ENCODE peak calls at places on chromosomes 16 and 17, in eight cellular contexts. U is NCI-H345; H is A172; O is activated CD4-positive, alpha-beta T cell treated with anti-CD3 and anti-CD28 coated beads for 24 hours; A is GM12891; V is activated CD8-positive, alpha-beta memory T cell treated with anti-CD3 and anti-CD28 coated beads for 4 hours; W is NCI-H748 treated with DMSO at 0.1 percent for 48 hours; I is Ammon's horn. C is an unnamed sample.

GRCh38 chr16:85678821-85679220 is 9.9 kb downstream of the GINS2 start:
- DNase-seq in W (no peak), I (no peak), H (no peak), U (no peak), V (no peak), A (no peak), O (no peak), C (no peak)

GRCh38 chr17:78707016-78707415 is 75.1 kb downstream of the CYTH1 start:
- DNase-seq in I (no peak), A (no peak), U (no peak), V (no peak), W (no peak), H (peak), O (no peak), C (no peak)

GRCh38 chr17:413706-414440 is 61.3 kb upstream of the RPH3AL start:
- DNase-seq in V (no peak), I (no peak), W (no peak), H (no peak), O (no peak), U (no peak), A (no peak), C (no peak)

GRCh38 chr16:64417711-64418227 is 704.1 kb downstream of the CDH11 start:
- DNase-seq in A (no peak), O (no peak), W (no peak), H (no peak), I (no peak), V (no peak), U (no peak), C (no peak)

GRCh38 chr16:10120953-10121352 is 61.3 kb downstream of the GRIN2A start:
- DNase-seq in O (no peak), U (no peak), H (no peak), A (no peak), W (no peak), V (no peak), I (no peak), C (no peak)

GRCh38 chr16:12518238-12519004 is 285.3 kb downstream of the CPPED1 start:
- DNase-seq in H (no peak), V (no peak), W (no peak), U (no peak), A (no peak), O (no peak), I (no peak), C (no peak)

GRCh38 chr16:25198021-25198420 is 18.7 kb upstream of the AQP8 start:
- DNase-seq in W (no peak), O (no peak), A (no peak), I (no peak), V (no peak), U (no peak), H (peak), C (no peak)

GRCh38 chr17:17241656-17242055 is 4.7 kb upstream of the FLCN start:
- DNase-seq in O (no peak), V (no peak), W (no peak), A (no peak), I (no peak), U (no peak), H (no peak), C (no peak)

GRCh38 chr16:25692734-25693508 is 1.2 kb downstream of the HS3ST4 start:
- DNase-seq in U (no peak), I (no peak), V (no peak), W (no peak), O (no peak), A (peak), H (no peak), C (no peak)

GRCh38 chr17:41413353-41413752 is 11.0 kb downstream of the KRT37 start:
- DNase-seq in O (no peak), A (no peak), H (no peak), V (no peak), I (no peak), U (no peak), W (no peak), C (no peak)

GRCh38 chr16:57392694-57393093 is 11.9 kb upstream of the CCL17 start:
- DNase-seq in V (no peak), I (no peak), W (no peak), O (no peak), U (no peak), H (no peak), A (no peak), C (no peak)

GRCh38 chr17:14359251-14359939 is 58.5 kb downstream of the HS3ST3B1 start:
- DNase-seq in V (peak), I (peak), H (no peak), A (no peak), O (peak), W (no peak), U (no peak), C (no peak)

GRCh38 chr17:13222931-13223330 is 205.1 kb upstream of the ELAC2 start:
- DNase-seq in V (no peak), I (no peak), W (peak), H (no peak), O (no peak), A (no peak), U (no peak), C (no peak)

GRCh38 chr17:67157732-67158639 is 87.0 kb downstream of the HELZ start:
- DNase-seq in H (peak), U (peak), A (no peak), O (no peak), W (no peak), V (no peak), I (peak), C (peak)

GRCh38 chr17:50173335-50173941 is 7.6 kb downstream of the SGCA start:
- DNase-seq in W (no peak), O (no peak), I (no peak), U (no peak), V (no peak), A (no peak), H (peak), C (no peak)

GRCh38 chr17:60421273-60422161 is 772 bp upstream of the CHCT1 start:
- DNase-seq in H (no peak), W (no peak), I (peak), U (peak), A (peak), V (peak), O (peak), C (peak)

GRCh38 chr17:77140878-77141767 is at the start of gene SEC14L1:
- DNase-seq in A (no peak), H (peak), O (peak), I (peak), U (peak), W (peak), V (no peak), C (no peak)

GRCh38 chr16:64416232-64417010 is 705.4 kb downstream of the CDH11 start:
- DNase-seq in W (no peak), H (peak), V (no peak), A (no peak), O (no peak), U (no peak), I (peak), C (peak)

GRCh38 chr17:79023886-79024771 is at the start of gene C1QTNF1:
- DNase-seq in V (no peak), O (no peak), U (peak), I (no peak), A (peak), W (no peak), H (no peak), C (no peak)

GRCh38 chr17:57859601-57860413 is 10.0 kb upstream of the MRPS23 start:
- DNase-seq in O (no peak), H (no peak), V (no peak), A (no peak), W (no peak), I (no peak), U (no peak), C (no peak)

GRCh38 chr17:5379351-5380107 is 39.9 kb downstream of the NUP88 start:
- DNase-seq in O (no peak), U (no peak), H (no peak), I (no peak), A (no peak), W (no peak), V (no peak), C (no peak)

GRCh38 chr16:81403601-81404391 is 40.8 kb upstream of the CMIP start:
- DNase-seq in W (peak), I (peak), U (peak), O (peak), A (peak), V (peak), H (peak), C (peak)

GRCh38 chr16:2470603-2471015 is 488 bp upstream of the NTN3 start:
- DNase-seq in H (no peak), U (peak), W (no peak), I (no peak), A (no peak), O (no peak), V (no peak), C (no peak)

GRCh38 chr17:77354721-77355455 is 214.1 kb downstream of the SEC14L1 start:
- DNase-seq in U (no peak), I (no peak), W (no peak), V (no peak), A (no peak), H (peak), O (no peak), C (no peak)

GRCh38 chr16:35173295-35173694 is 1713.9 kb downstream of the TP53TG3F start:
- DNase-seq in O (no peak), A (no peak), W (no peak), H (no peak), V (no peak), I (no peak), U (no peak), C (no peak)

GRCh38 chr17:57985675-57985974 is 2.4 kb downstream of the VEZF1 start:
- DNase-seq in W (no peak), H (peak), I (no peak), U (no peak), A (no peak), V (no peak), O (no peak), C (no peak)

GRCh38 chr16:87471278-87472141 is 21.3 kb downstream of the ZCCHC14 start:
- DNase-seq in A (no peak), U (no peak), V (no peak), O (no peak), I (no peak), H (no peak), W (no peak), C (no peak)

C was measured in globus pallidus.